ENCODE peak calls at places on chromosome X, in four cellular contexts. One of them, this sample, is unnamed. For H3K4me1, the result is how much of the 10 kb centered on the place peaks cover.

GRCh38 chrX:29721152-29721551 is 494.2 kb upstream of the MAGEB2 start:
- DNase-seq in H1: no peak
- DNase-seq in adrenal gland: no peak
- DNase-seq in sigmoid colon: no peak
- DNase-seq in this sample: no peak

GRCh38 chrX:147850875-147851274 is 60.8 kb upstream of the FMR1 start:
- DNase-seq in adrenal gland: no peak
- DNase-seq in sigmoid colon: no peak
- DNase-seq in H1: no peak
- DNase-seq in this sample: no peak

GRCh38 chrX:104707572-104707971 is 141.6 kb downstream of the IL1RAPL2 start:
- DNase-seq in adrenal gland: no peak
- DNase-seq in sigmoid colon: no peak
- DNase-seq in H1: no peak
- DNase-seq in this sample: no peak

GRCh38 chrX:151754042-151754419 is 19.5 kb downstream of the CNGA2 start:
- DNase-seq in sigmoid colon: no peak
- DNase-seq in adrenal gland: no peak
- DNase-seq in H1: no peak
- DNase-seq in this sample: no peak

GRCh38 chrX:135411893-135412292 is 9.9 kb upstream of the SMIM10L2A start:
- DNase-seq in sigmoid colon: no peak
- DNase-seq in H1: no peak
- DNase-seq in adrenal gland: peak
- DNase-seq in this sample: no peak

GRCh38 chrX:71111141-71111843 is at the start of gene IL2RG:
- DNase-seq in adrenal gland: no peak
- DNase-seq in sigmoid colon: no peak
- DNase-seq in H1: no peak
- DNase-seq in this sample: no peak

GRCh38 chrX:95059909-95060308 is 1385.9 kb downstream of the FAM133A start:
- DNase-seq in sigmoid colon: no peak
- DNase-seq in H1: no peak
- DNase-seq in adrenal gland: no peak
- DNase-seq in this sample: no peak

GRCh38 chrX:131812847-131813825 is 210.0 kb upstream of the STK26 start:
- DNase-seq in adrenal gland: peak
- DNase-seq in H1: no peak
- DNase-seq in sigmoid colon: peak
- DNase-seq in this sample: no peak

GRCh38 chrX:119729408-119730201 is 28.8 kb upstream of the SOWAHD start:
- DNase-seq in adrenal gland: peak
- DNase-seq in sigmoid colon: peak
- DNase-seq in H1: peak
- DNase-seq in this sample: no peak

GRCh38 chrX:86033385-86033784 is 14.0 kb downstream of the CHM start:
- DNase-seq in sigmoid colon: no peak
- DNase-seq in H1: no peak
- DNase-seq in adrenal gland: no peak
- DNase-seq in this sample: no peak

GRCh38 chrX:120457766-120458180 is 11.3 kb downstream of the LAMP2 start:
- DNase-seq in adrenal gland: no peak
- DNase-seq in H1: no peak
- DNase-seq in sigmoid colon: no peak
- DNase-seq in this sample: no peak

GRCh38 chrX:35890699-35891098 is 28.8 kb upstream of the CFAP47 start:
- DNase-seq in H1: peak
- DNase-seq in adrenal gland: peak
- DNase-seq in sigmoid colon: no peak
- DNase-seq in this sample: no peak

GRCh38 chrX:33605997-33606396 is 394.6 kb upstream of the DMD start:
- DNase-seq in sigmoid colon: no peak
- DNase-seq in adrenal gland: no peak
- DNase-seq in H1: no peak
- DNase-seq in this sample: no peak

GRCh38 chrX:39814391-39814790 is 283.4 kb downstream of the BCOR start:
- DNase-seq in adrenal gland: no peak
- DNase-seq in sigmoid colon: no peak
- DNase-seq in H1: no peak
- DNase-seq in this sample: no peak
- TF ChIP-seq CTCF in adrenal gland: peak
- TF ChIP-seq CTCF in sigmoid colon: no peak
- TF ChIP-seq CTCF in H1: peak
- TF ChIP-seq CTCF in this sample: no peak

GRCh38 chrX:150450519-150451177 is 87.5 kb downstream of the MAMLD1 start:
- DNase-seq in adrenal gland: no peak
- DNase-seq in sigmoid colon: no peak
- DNase-seq in H1: no peak
- DNase-seq in this sample: no peak
- H3K4me1 ChIP-seq in adrenal gland: under half
- H3K4me1 ChIP-seq in sigmoid colon: under half
- H3K4me1 ChIP-seq in H1: under half
- H3K4me1 ChIP-seq in this sample: under half

DNA sequence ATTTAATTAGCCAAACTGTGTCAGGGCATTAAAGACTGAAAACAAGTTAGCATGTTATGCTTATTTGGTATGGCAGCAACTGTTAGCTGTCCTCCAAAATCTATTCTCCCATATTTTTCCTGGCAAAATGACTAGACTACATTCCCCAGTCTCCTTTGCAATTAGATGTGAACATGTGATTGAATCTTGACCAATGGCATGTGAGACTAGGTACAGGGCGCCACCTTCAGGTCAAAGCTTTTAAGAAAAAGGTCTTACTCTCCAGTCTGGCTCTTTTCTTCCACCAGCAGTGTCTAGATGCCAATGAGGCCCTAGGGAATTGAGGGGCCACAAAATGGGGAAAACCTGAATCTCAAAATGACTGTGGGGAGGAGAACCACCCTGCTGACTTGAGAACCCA is 408.2 kb downstream of the SMARCA1 start:
- DNase-seq in H1: no peak
- DNase-seq in adrenal gland: peak
- DNase-seq in sigmoid colon: no peak
- DNase-seq in this sample: no peak
- TF ChIP-seq CTCF in H1: peak
- TF ChIP-seq CTCF in adrenal gland: no peak
- TF ChIP-seq CTCF in sigmoid colon: no peak
- TF ChIP-seq CTCF in this sample: no peak

GRCh38 chrX:16971694-16972093 is 25.2 kb downstream of the REPS2 start:
- DNase-seq in H1: no peak
- DNase-seq in sigmoid colon: no peak
- DNase-seq in adrenal gland: no peak
- DNase-seq in this sample: no peak
- H3K4me1 ChIP-seq in H1: under half
- H3K4me1 ChIP-seq in sigmoid colon: under half
- H3K4me1 ChIP-seq in adrenal gland: under half
- H3K4me1 ChIP-seq in this sample: under half

GRCh38 chrX:23754664-23755063 is 11.6 kb upstream of the ACOT9 start:
- DNase-seq in sigmoid colon: no peak
- DNase-seq in H1: no peak
- DNase-seq in adrenal gland: no peak
- DNase-seq in this sample: no peak

GRCh38 chrX:23752740-23753435 is 9.8 kb upstream of the ACOT9 start:
- DNase-seq in sigmoid colon: no peak
- DNase-seq in adrenal gland: no peak
- DNase-seq in H1: no peak
- DNase-seq in this sample: no peak

DNA sequence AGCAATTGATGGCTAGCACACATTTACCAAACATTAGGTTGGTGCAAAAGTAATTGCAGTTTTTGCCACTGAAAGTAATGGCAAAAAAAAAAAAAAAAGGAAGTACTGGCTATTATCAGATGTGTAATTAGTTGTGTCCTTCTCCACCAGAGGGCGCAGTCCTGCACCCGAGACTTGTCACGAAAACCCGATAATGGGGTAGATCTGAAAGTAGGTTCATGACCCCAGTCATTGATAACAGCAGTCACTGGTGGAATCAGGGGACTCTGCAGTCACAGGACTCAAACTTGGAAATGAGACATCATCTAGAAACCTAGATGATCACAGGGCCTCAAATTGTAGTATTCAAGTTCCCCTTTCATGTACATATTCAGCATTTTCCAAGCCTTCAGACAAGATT is 13.1 kb upstream of the ACOT9 start:
- DNase-seq in adrenal gland: peak
- DNase-seq in H1: no peak
- DNase-seq in sigmoid colon: peak
- DNase-seq in this sample: no peak
- TF ChIP-seq CTCF in adrenal gland: peak
- TF ChIP-seq CTCF in H1: peak
- TF ChIP-seq CTCF in sigmoid colon: no peak
- TF ChIP-seq CTCF in this sample: peak

DNA sequence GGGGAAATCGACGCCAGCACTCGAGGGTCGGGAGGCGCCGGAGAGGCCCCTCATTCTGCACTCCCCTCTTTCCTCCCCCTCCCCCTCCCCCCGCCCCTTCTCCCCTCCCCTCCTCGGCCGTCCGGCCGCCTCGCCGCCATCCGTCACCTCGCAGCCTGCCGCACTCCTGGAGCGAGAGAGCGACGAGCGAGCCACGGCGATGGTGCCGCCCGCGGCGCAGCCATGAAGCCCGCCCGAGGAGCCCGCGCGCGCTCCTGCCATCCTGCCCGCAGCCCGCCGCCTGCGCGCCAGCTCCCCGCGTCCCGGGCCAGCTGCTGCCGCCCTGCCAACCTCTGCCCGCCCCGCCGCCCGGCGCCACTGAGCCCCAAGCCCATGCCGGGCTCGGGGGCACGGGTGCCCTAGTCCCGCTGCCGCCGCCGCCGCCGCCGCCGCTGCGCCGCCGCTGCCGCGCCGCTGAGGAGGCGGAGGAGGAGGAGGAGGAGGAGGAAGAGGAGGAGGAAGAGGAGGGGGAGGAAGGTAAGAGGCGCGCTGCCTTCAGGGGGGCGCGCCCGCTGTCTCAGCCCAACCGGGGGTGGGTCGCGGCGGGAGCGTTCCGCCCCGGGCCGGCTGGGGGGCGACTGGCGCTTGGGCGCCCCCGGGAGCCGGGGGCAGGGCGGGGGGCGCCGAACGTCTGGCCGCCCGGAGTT is at the start of gene FRMPD3:
- DNase-seq in H1: no peak
- DNase-seq in sigmoid colon: no peak
- DNase-seq in adrenal gland: no peak
- DNase-seq in this sample: no peak
- H3K4me1 ChIP-seq in H1: under half
- H3K4me1 ChIP-seq in sigmoid colon: under half
- H3K4me1 ChIP-seq in adrenal gland: under half
- H3K4me1 ChIP-seq in this sample: under half

GRCh38 chrX:42195506-42195905 is 272.2 kb upstream of the CASK start:
- DNase-seq in adrenal gland: no peak
- DNase-seq in sigmoid colon: no peak
- DNase-seq in H1: no peak
- DNase-seq in this sample: no peak
- TF ChIP-seq CTCF in adrenal gland: no peak
- TF ChIP-seq CTCF in sigmoid colon: no peak
- TF ChIP-seq CTCF in H1: no peak
- TF ChIP-seq CTCF in this sample: no peak

GRCh38 chrX:13125188-13125587 is 80.8 kb upstream of the FAM9C start:
- DNase-seq in adrenal gland: peak
- DNase-seq in H1: no peak
- DNase-seq in sigmoid colon: no peak
- DNase-seq in this sample: no peak
- H3K4me1 ChIP-seq in adrenal gland: under half
- H3K4me1 ChIP-seq in H1: under half
- H3K4me1 ChIP-seq in sigmoid colon: under half
- H3K4me1 ChIP-seq in this sample: half or more

GRCh38 chrX:106696502-106696901 is 30.0 kb upstream of the RNF128 start:
- DNase-seq in H1: no peak
- DNase-seq in sigmoid colon: no peak
- DNase-seq in adrenal gland: no peak
- DNase-seq in this sample: no peak

DNA sequence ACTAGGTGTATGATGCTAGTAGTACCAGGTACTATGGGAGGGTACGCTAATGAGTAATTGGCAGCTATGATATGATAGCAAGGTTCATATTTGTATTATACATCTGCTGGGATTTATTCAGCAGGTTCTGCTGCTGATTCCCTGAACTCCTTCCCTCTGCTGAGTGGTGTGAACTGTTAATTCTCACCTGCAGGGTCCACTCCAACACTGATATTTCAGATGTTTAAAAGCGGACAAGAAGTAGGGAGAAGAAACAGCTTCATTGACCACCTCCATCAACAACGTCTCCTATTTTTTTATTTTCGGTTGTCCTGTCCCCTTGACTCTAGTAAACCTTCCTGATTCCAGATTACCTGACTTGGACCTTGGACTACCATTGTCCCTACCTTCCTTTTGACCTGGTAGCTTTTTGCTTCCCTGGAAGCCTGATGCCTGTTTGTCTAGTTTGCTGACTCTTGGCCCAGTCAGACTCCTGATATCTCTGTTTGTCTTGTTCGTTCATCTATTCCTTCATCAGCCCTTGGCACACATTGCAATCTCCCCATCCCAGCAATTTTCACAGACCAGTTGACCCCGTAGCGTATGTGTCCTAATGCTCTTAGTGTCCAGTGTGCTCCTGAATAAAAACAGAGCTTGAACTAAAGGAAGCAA is 34.0 kb upstream of the RNF128 start:
- DNase-seq in H1: no peak
- DNase-seq in adrenal gland: no peak
- DNase-seq in sigmoid colon: no peak
- DNase-seq in this sample: no peak
- TF ChIP-seq CTCF in H1: no peak
- TF ChIP-seq CTCF in adrenal gland: no peak
- TF ChIP-seq CTCF in sigmoid colon: no peak
- TF ChIP-seq CTCF in this sample: no peak